ENCODE peak calls at places on chromosome 15, in seven cellular contexts. U is fibroblast of lung, F is pancreas, O is Peyer's patch, H is cardiac muscle cell, X is colonic mucosa, I is SK-N-SH. Y is an unnamed sample. For H3K4me1, the result is how much of the 10 kb centered on the place peaks cover.

GRCh38 chr15:100704281-100705055 is 102.1 kb downstream of the ASB7 start:
- DNase-seq in H (no peak), U (peak), I (no peak), X (no peak), F (no peak), O (no peak), Y (no peak)

GRCh38 chr15:70214941-70215635 is 117.4 kb upstream of the TLE3 start:
- DNase-seq in H (no peak), O (no peak), X (no peak), U (no peak), F (no peak), I (no peak), Y (no peak)

GRCh38 chr15:25670025-25670554 is 193.0 kb downstream of the ATP10A start:
- DNase-seq in U (peak), O (no peak), F (peak), H (peak), X (peak), I (peak), Y (no peak)

GRCh38 chr15:56292546-56293316 is 49.1 kb upstream of the RFX7 start:
- DNase-seq in O (no peak), X (no peak), F (no peak), U (no peak), I (no peak), H (no peak), Y (no peak)

GRCh38 chr15:91942676-91943417 is 89.3 kb downstream of the SLCO3A1 start:
- DNase-seq in O (no peak), X (peak), H (peak), U (peak), F (peak), I (no peak), Y (peak)

GRCh38 chr15:67543348-67543718 is 830 bp downstream of the MAP2K5 start:
- DNase-seq in I (peak), H (no peak), F (peak), O (peak), U (peak), X (peak), Y (no peak)

GRCh38 chr15:65393091-65393490 is 15.3 kb upstream of the IGDCC3 start:
- DNase-seq in O (no peak), F (no peak), X (no peak), I (no peak), H (no peak), U (no peak), Y (no peak)

GRCh38 chr15:74961616-74962015 is 5.0 kb upstream of the RPP25 start:
- DNase-seq in F (no peak), O (no peak), X (no peak), U (no peak), H (no peak), I (no peak), Y (no peak)

GRCh38 chr15:68640791-68641331 is 62.1 kb downstream of the CORO2B start:
- DNase-seq in I (no peak), U (no peak), F (no peak), O (no peak), X (no peak), H (no peak), Y (no peak)

GRCh38 chr15:63473999-63474809 is 30.2 kb upstream of the USP3 start:
- DNase-seq in X (peak), H (peak), O (peak), U (peak), I (no peak), F (peak), Y (no peak)

GRCh38 chr15:33722005-33722672 is 246.2 kb upstream of the CHRM5 start:
- DNase-seq in I (no peak), H (peak), U (peak), F (no peak), X (no peak), O (no peak), Y (no peak)

GRCh38 chr15:44194397-44195150 is 497 bp downstream of the FRMD5 start:
- DNase-seq in H (peak), F (peak), O (peak), X (peak), U (peak), I (peak), Y (peak)

GRCh38 chr15:33215941-33216872 is 21.7 kb upstream of the FMN1 start:
- DNase-seq in H (peak), O (no peak), I (no peak), U (no peak), F (no peak), X (no peak), Y (no peak)

GRCh38 chr15:59691194-59691805 is 2.2 kb upstream of the BNIP2 start:
- DNase-seq in I (peak), O (no peak), H (peak), X (peak), U (peak), F (peak), Y (no peak)

GRCh38 chr15:95558131-95558530 is 772.4 kb upstream of the NR2F2 start:
- DNase-seq in F (no peak), I (no peak), X (no peak), H (peak), U (peak), O (no peak), Y (no peak)

GRCh38 chr15:69873807-69874206 is 223.9 kb downstream of the TLE3 start:
- DNase-seq in O (no peak), I (no peak), X (no peak), F (no peak), U (no peak), H (no peak), Y (no peak)

GRCh38 chr15:45704329-45705249 is 69.8 kb downstream of the SQOR start:
- DNase-seq in U (no peak), H (peak), O (peak), X (peak), F (no peak), I (peak), Y (no peak)

GRCh38 chr15:33201376-33202189 is 7.1 kb upstream of the FMN1 start:
- DNase-seq in U (peak), F (peak), I (peak), X (peak), H (peak), O (peak), Y (peak)

GRCh38 chr15:76065793-76066192 is 6.0 kb downstream of the TMEM266 start:
- DNase-seq in I (no peak), U (no peak), H (no peak), F (no peak), X (no peak), O (no peak), Y (no peak)

GRCh38 chr15:50676799-50677483 is 9.7 kb downstream of the TRPM7 start:
- DNase-seq in F (no peak), U (peak), O (no peak), X (no peak), I (no peak), H (peak), Y (no peak)

GRCh38 chr15:90400759-90401314 is 12.8 kb downstream of the IQGAP1 start:
- DNase-seq in F (peak), H (peak), U (peak), O (no peak), X (peak), I (peak), Y (peak)
- H3K4me1 ChIP-seq in F (under half), H (under half), U (under half), O (under half), X (under half), I (under half), Y (half or more)

DNA sequence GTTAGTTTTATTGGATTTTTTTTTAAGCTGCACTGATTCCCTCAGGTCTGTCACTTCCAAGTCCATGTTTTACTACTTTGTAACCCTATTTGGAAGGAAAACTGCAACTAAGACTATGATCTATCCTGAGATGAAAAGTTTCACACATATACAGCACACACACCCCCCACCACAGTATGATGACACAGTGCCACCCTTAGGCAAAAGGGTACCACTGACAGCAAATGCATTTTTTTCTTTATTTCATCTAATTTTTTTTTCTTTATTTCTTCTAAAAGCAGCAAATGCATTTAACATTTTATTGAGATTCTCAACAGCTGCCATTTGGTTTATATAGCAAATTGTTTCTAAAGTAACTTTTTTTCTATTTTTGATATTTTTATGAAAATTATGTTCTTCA is 21.2 kb downstream of the NGRN start:
- DNase-seq in H (peak), X (no peak), I (peak), O (no peak), F (no peak), U (peak), Y (no peak)
- TF ChIP-seq CTCF in H (peak), X (peak), I (peak), O (peak), F (no peak), U (peak), Y (peak)

GRCh38 chr15:36432162-36432561 is 147.3 kb upstream of the CDIN1 start:
- DNase-seq in U (peak), I (no peak), O (no peak), F (no peak), H (no peak), X (no peak), Y (no peak)
- H3K27ac ChIP-seq in U (peak), I (peak), O (no peak), F (no peak), H (no peak), X (no peak), Y (no peak)

DNA sequence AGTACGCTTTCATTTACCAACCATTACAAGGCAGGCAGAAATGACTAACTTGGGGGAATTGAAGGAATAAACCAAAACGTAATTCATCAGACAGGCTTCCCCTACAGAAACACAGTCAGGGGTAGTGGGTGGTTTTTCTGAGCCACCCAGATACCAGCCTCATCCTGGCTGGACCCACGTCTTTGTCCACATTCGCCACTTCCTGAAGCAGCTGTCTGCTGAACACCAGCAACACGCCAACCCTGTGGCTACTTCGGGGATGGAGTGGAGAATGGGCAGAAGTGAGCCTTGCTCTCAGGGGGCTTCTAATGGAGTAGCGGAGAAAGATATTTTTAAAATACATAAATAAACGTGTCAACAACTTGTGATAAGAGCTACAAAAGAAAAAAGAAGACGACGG is 40.1 kb downstream of the SYNM start:
- DNase-seq in X (no peak), F (no peak), I (no peak), O (no peak), U (no peak), H (no peak), Y (no peak)
- H3K4me1 ChIP-seq in X (under half), F (under half), I (under half), O (under half), U (under half), H (under half), Y (under half)

GRCh38 chr15:23645379-23646164 is 2.1 kb downstream of the MAGEL2 start:
- DNase-seq in X (peak), O (no peak), F (no peak), U (no peak), I (peak), H (no peak), Y (no peak)

GRCh38 chr15:23647001-23647295 is 719 bp downstream of the MAGEL2 start:
- DNase-seq in O (no peak), U (no peak), I (no peak), X (no peak), F (no peak), H (no peak), Y (no peak)

GRCh38 chr15:23647421-23648375 is at the start of gene MAGEL2:
- DNase-seq in O (no peak), X (no peak), I (peak), U (peak), H (peak), F (no peak), Y (peak)

GRCh38 chr15:23646165-23647000 is 1.3 kb downstream of the MAGEL2 start:
- DNase-seq in U (no peak), I (peak), F (no peak), O (no peak), H (no peak), X (no peak), Y (peak)

DNA sequence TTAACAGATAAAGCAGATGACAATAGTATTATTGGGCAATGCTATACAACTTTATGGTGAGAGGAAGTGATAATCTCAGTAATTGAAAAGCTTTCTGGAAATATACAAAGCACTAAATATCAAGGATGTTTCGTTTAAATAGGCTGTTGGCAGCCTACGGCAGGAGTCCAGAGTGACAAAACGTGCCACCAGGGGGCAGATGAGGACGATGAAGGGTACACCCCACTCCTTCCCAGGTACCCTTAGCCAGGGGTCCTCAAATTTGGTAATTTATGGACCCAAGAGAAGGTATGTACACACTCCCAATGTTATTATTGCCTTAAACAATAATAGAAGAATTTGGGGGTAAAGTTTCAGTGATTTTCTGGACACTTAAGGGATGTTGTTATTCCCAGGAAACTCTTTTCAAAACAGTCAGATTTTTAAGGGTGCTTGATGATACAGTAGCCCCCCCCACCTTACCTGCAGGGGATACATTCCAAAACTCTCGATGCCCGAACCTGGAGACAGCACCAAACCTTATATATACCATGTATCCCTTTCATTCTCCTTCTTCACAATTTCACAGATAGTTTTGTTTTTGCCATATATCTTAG is 1.4 kb upstream of the MAGEL2 start:
- DNase-seq in F (peak), I (peak), U (no peak), O (no peak), X (peak), H (peak), Y (peak)
- TF ChIP-seq CTCF in F (peak), I (peak), U (peak), O (peak), X (peak), H (peak), Y (peak)

DNA sequence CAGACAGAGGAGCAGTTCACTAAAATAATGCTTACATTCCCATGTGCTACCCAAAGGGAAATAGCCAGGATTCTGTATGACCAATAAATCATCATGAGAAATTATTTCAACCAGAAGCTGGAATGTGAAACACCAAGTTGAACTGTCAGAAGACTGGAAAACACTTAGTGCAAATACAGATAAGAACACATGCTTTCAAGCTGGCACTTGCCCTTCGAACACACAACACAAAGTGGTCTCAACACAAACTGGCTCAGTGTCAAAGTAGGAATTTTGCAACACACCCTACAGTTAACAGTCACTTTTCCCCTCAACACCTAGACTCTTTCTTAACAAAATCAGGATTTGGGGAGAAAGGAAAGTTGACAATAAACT is 1.3 kb downstream of the FSD2 start:
- DNase-seq in F (no peak), U (peak), O (no peak), I (no peak), X (no peak), H (peak), Y (no peak)
- H3K27ac ChIP-seq in F (no peak), U (no peak), O (no peak), I (no peak), X (no peak), H (peak), Y (no peak)

GRCh38 chr15:90596943-90597342 is 67.2 kb downstream of the CRTC3 start:
- DNase-seq in U (no peak), O (no peak), X (no peak), F (no peak), H (no peak), I (no peak), Y (no peak)

GRCh38 chr15:90594297-90594696 is 64.6 kb downstream of the CRTC3 start:
- DNase-seq in F (peak), I (no peak), U (peak), O (peak), X (peak), H (no peak), Y (peak)

GRCh38 chr15:90593469-90594158 is 63.9 kb downstream of the CRTC3 start:
- DNase-seq in U (no peak), H (no peak), X (no peak), I (no peak), F (no peak), O (no peak), Y (no peak)

GRCh38 chr15:90597477-90598052 is 67.8 kb downstream of the CRTC3 start:
- DNase-seq in F (no peak), H (no peak), O (no peak), U (no peak), I (no peak), X (no peak), Y (no peak)

GRCh38 chr15:90595760-90596155 is 66.0 kb downstream of the CRTC3 start:
- DNase-seq in O (no peak), H (no peak), I (no peak), F (no peak), U (no peak), X (no peak), Y (no peak)
- H3K4me1 ChIP-seq in O (under half), H (under half), I (under half), F (under half), U (under half), X (under half), Y (half or more)